ENCODE peak calls at places on chromosomes 11 and 22, in four cellular contexts. B, Q, V and N are unnamed samples.

GRCh38 chr11:6410695-6411430 is 8.0 kb downstream of the APBB1 start:
- DNase-seq in B (no peak), Q (no peak), V (no peak), N (no peak)

GRCh38 chr11:47950396-47950795 is 30.0 kb upstream of the PTPRJ start:
- DNase-seq in B (no peak), Q (peak), V (no peak), N (no peak)

GRCh38 chr11:134646561-134646960 is 234.5 kb upstream of the B3GAT1 start:
- DNase-seq in B (no peak), Q (no peak), V (no peak), N (no peak)

GRCh38 chr11:111936045-111936400 is 1.1 kb upstream of the DIXDC1 start:
- DNase-seq in B (no peak), Q (no peak), V (peak), N (peak)

GRCh38 chr11:125215951-125216350 is 51.4 kb downstream of the PKNOX2 start:
- DNase-seq in B (no peak), Q (no peak), V (no peak), N (no peak)

GRCh38 chr11:62372871-62373270 is 35.6 kb downstream of the ASRGL1 start:
- DNase-seq in B (no peak), Q (no peak), V (no peak), N (no peak)

GRCh38 chr22:49025791-49026475 is 801.7 kb downstream of the BRD1 start:
- DNase-seq in B (no peak), Q (no peak), V (no peak), N (no peak)

GRCh38 chr22:28345304-28345703 is 334.3 kb downstream of the TTC28 start:
- DNase-seq in B (no peak), Q (no peak), V (no peak), N (no peak)

GRCh38 chr11:612201-612960 is 3.4 kb downstream of the IRF7 start:
- DNase-seq in B (no peak), Q (no peak), V (peak), N (no peak)

GRCh38 chr11:69442012-69442806 is 39.3 kb upstream of the LINC01488 start:
- DNase-seq in B (no peak), Q (no peak), V (no peak), N (no peak)

GRCh38 chr11:85821636-85822035 is 10.7 kb upstream of the SYTL2 start:
- DNase-seq in B (no peak), Q (no peak), V (no peak), N (no peak)

GRCh38 chr11:17077240-17077519 is 287 bp downstream of the RPS13 start:
- DNase-seq in B (no peak), Q (no peak), V (no peak), N (no peak)
- H3K9ac ChIP-seq in B (peak), Q (peak), V (peak), N (peak)

DNA sequence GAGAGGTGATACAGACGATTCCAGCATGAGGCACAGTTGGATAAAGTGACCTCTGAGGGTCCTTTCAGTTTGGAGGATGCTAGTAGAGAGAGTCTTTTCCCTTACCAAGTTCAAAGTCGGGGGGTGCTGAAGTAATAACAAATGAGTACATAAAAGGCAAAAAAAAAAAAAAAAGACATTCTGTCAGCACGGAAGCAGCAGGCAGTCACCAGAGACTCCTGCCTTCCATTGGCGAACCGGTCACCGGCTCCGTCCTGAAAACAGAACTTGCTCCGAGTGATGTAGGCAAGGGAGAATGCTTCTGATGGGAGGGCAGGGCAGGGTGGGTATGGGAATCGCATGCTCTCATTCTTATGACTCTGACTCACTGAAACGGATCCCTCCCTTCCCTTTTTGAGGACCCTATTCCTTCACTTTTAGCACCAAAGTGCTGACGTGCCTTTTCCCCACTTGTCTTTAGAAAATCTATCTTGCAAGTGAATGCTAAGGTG is 65.9 kb downstream of the PRR5L start:
- DNase-seq in B (no peak), Q (no peak), V (no peak), N (no peak)
- TF ChIP-seq MYC in B (no peak), Q (no peak), V (no peak), N (no peak)

GRCh38 chr11:65538915-65539374 is 14.1 kb downstream of the SCYL1 start:
- DNase-seq in B (no peak), Q (no peak), V (no peak), N (no peak)
- H3K9ac ChIP-seq in B (no peak), Q (no peak), V (no peak), N (no peak)

GRCh38 chr11:113518716-113519495 is 43.7 kb upstream of the DRD2 start:
- DNase-seq in B (no peak), Q (no peak), V (no peak), N (no peak)

GRCh38 chr11:113519989-113520613 is 44.9 kb upstream of the DRD2 start:
- DNase-seq in B (no peak), Q (no peak), V (no peak), N (no peak)

GRCh38 chr11:113526521-113526920 is 51.3 kb upstream of the DRD2 start:
- DNase-seq in B (no peak), Q (no peak), V (no peak), N (no peak)

GRCh38 chr11:113521737-113522517 is 46.7 kb upstream of the DRD2 start:
- DNase-seq in B (no peak), Q (no peak), V (no peak), N (no peak)
- TF ChIP-seq MYC in B (no peak), Q (no peak), V (no peak), N (no peak)

GRCh38 chr22:45526263-45526662 is 23.6 kb downstream of the FBLN1 start:
- DNase-seq in B (no peak), Q (no peak), V (no peak), N (no peak)

GRCh38 chr22:45529097-45529496 is 26.4 kb downstream of the FBLN1 start:
- DNase-seq in B (no peak), Q (no peak), V (no peak), N (no peak)

GRCh38 chr22:45527456-45527855 is 24.8 kb downstream of the FBLN1 start:
- DNase-seq in B (no peak), Q (no peak), V (no peak), N (no peak)

GRCh38 chr22:45526768-45527360 is 24.2 kb downstream of the FBLN1 start:
- DNase-seq in B (no peak), Q (no peak), V (no peak), N (no peak)

GRCh38 chr22:45528046-45528445 is 25.4 kb downstream of the FBLN1 start:
- DNase-seq in B (no peak), Q (no peak), V (no peak), N (no peak)
- H3K9ac ChIP-seq in B (no peak), Q (no peak), V (no peak), N (no peak)

DNA sequence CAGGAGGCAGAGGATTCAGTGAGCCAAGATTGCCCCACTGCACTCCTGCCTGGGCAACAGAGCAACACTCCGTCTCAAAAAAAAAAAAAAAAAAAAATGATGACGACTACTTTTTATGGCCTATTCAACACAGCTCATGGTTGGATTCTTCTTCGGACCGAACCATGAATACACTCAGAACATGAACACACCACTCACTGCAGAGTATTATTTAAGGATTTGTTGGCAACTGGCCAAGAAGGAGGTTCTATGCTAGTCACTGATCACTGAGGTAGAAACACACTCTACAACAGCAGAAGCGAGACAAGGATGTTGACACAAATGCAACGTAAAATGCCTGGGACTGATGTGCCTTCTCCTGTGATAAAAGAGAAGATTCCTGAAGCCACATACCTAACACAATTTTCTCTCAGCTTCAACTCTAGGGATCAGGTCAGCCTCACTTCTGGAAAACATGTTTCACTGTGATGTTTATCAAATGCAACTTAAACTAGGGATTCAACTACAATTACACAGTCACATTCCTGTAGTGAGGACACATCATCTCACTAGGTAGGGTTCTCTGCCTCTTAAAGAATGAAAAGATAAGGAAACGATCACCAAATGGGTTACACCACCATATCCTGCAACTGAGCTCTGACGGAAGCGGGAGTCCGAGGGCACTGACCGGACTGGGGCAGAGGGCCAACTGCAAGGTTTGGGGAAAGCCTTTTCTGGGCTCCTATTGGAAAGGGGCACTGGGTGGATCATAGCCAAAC is 82.5 kb downstream of the SGSM3 start:
- DNase-seq in B (no peak), Q (no peak), V (no peak), N (no peak)
- TF ChIP-seq MYC in B (no peak), Q (no peak), V (no peak), N (no peak)

DNA sequence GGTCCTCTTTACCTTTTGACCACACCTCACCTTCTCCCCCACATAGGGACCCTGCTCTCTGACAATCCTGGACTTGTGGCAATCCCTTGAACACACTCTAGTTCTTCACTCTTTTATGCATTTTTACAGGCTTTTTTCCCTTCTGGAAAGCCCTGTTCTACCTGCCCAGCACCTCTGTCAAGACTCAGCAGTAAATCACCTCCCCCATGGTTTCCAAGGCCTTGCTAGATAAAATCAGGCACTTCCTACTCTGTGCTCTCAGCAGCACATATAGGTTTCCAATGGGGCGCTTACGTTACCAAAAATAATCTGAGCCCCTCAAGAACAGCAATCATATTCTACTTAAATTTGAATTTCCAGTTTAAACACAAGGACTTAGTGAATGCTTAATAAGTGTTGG is 53.9 kb downstream of the ETS1 start:
- DNase-seq in B (no peak), Q (no peak), V (no peak), N (no peak)
- H3K9ac ChIP-seq in B (no peak), Q (no peak), V (no peak), N (no peak)

DNA sequence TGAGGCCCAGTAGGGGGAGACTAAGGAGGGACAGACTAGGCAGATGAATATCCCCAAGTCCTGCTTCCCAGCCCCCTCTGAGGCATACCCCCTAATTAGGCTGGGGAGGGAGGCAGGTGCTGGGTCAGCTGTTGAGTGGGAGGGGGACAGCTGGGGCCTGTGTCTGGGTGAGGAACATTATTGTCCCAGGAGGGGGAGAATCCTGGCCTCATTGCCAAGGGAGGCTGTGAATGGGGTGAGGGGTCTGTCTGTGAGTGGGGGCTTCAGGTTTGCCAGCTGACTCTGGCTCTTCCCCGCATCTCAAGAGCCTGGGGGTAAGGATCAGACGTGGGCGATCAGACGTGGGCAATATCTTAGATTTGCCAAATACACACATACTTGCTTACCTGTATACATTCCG is 2.1 kb downstream of the INPPL1 start:
- DNase-seq in B (no peak), Q (no peak), V (no peak), N (no peak)
- TF ChIP-seq MYC in B (no peak), Q (no peak), V (no peak), N (no peak)

GRCh38 chr11:9567401-9567800 is 6.1 kb upstream of the WEE1 start:
- DNase-seq in B (no peak), Q (no peak), V (no peak), N (no peak)
- H3K9ac ChIP-seq in B (peak), Q (no peak), V (no peak), N (no peak)

GRCh38 chr11:33525789-33526188 is 174.8 kb downstream of the C11orf91 start:
- DNase-seq in B (no peak), Q (no peak), V (no peak), N (no peak)
- TF ChIP-seq MYC in B (no peak), Q (no peak), V (no peak), N (no peak)